ENCODE peak calls at places on chromosomes 1 and 21, in eight cellular contexts. U is SK-N-SH, T is cardiac muscle cell, Y is astrocyte, Q is aorta, W is HCT116, I is NT2/D1, A is right cardiac atrium. S is an unnamed sample.

GRCh38 chr1:29332204-29332603 is 95.9 kb downstream of the PTPRU start:
- DNase-seq in U (no peak), I (peak), A (no peak), Q (no peak), Y (no peak), W (peak), T (peak), S (no peak)

GRCh38 chr1:109780982-109781381 is 17.3 kb upstream of the EPS8L3 start:
- DNase-seq in W (no peak), I (no peak), Q (no peak), Y (no peak), T (no peak), U (no peak), A (no peak), S (no peak)

GRCh38 chr1:238409191-238409846 is 518.6 kb upstream of the ZP4 start:
- DNase-seq in W (no peak), U (no peak), A (no peak), Q (no peak), T (no peak), I (no peak), Y (peak), S (no peak)

GRCh38 chr1:8752921-8753713 is 64.3 kb downstream of the RERE start:
- DNase-seq in T (no peak), W (no peak), I (no peak), Y (no peak), Q (no peak), A (no peak), U (no peak), S (no peak)

GRCh38 chr21:15063821-15064575 is 802 bp downstream of the NRIP1 start:
- DNase-seq in A (peak), T (peak), U (peak), W (no peak), Q (peak), Y (peak), I (no peak), S (peak)

GRCh38 chr21:43957128-43957571 is 55.0 kb upstream of the TRAPPC10 start:
- DNase-seq in Q (no peak), A (peak), Y (no peak), U (no peak), I (no peak), T (no peak), W (no peak), S (peak)

GRCh38 chr1:215052256-215052655 is 30.3 kb upstream of the KCNK2 start:
- DNase-seq in U (no peak), A (no peak), I (no peak), Q (no peak), W (no peak), T (no peak), Y (peak), S (no peak)

GRCh38 chr1:156282479-156283222 is at the start of gene SMG5:
- DNase-seq in T (peak), Q (peak), W (peak), A (peak), Y (peak), I (peak), U (peak), S (peak)

GRCh38 chr1:240310226-240310925 is 218.7 kb downstream of the FMN2 start:
- DNase-seq in I (no peak), U (no peak), Y (peak), A (no peak), W (no peak), T (no peak), Q (no peak), S (no peak)

GRCh38 chr1:10625076-10625475 is 150.3 kb downstream of the PEX14 start:
- DNase-seq in Y (no peak), I (no peak), W (no peak), Q (peak), T (no peak), A (no peak), U (no peak), S (no peak)

GRCh38 chr21:36450511-36450910 is 29.4 kb downstream of the CLDN14 start:
- DNase-seq in A (no peak), T (no peak), I (no peak), Y (peak), U (no peak), Q (no peak), W (no peak), S (no peak)

GRCh38 chr1:31407029-31407626 is 5.9 kb upstream of the SERINC2 start:
- DNase-seq in T (no peak), Y (no peak), U (no peak), W (no peak), Q (no peak), I (no peak), A (no peak), S (no peak)

GRCh38 chr21:25572895-25573310 is 34.4 kb downstream of the MRPL39 start:
- DNase-seq in A (no peak), Q (no peak), I (no peak), T (no peak), W (no peak), Y (peak), U (no peak), S (no peak)

GRCh38 chr1:150683914-150684313 is 13.0 kb downstream of the GOLPH3L start:
- DNase-seq in W (no peak), Q (no peak), U (no peak), A (no peak), T (no peak), Y (no peak), I (no peak), S (no peak)

GRCh38 chr1:169829671-169830070 is 35.0 kb upstream of the METTL18 start:
- DNase-seq in U (no peak), Q (no peak), A (no peak), I (no peak), T (no peak), W (no peak), Y (no peak), S (no peak)

GRCh38 chr1:231841616-231842344 is 215.2 kb downstream of the DISC1 start:
- DNase-seq in I (no peak), Q (no peak), Y (peak), T (no peak), W (no peak), A (no peak), U (no peak), S (no peak)

GRCh38 chr1:33153650-33154049 is 28.2 kb downstream of the TRIM62 start:
- DNase-seq in U (no peak), T (no peak), Y (no peak), Q (no peak), I (no peak), W (no peak), A (no peak), S (no peak)

GRCh38 chr1:94033849-94034248 is 87.1 kb downstream of the ABCA4 start:
- DNase-seq in T (no peak), Y (no peak), U (no peak), Q (no peak), I (no peak), W (no peak), A (no peak), S (no peak)

GRCh38 chr1:39609618-39610331 is 29.7 kb downstream of the HEYL start:
- DNase-seq in A (peak), Q (peak), T (peak), U (peak), Y (no peak), W (peak), I (peak), S (no peak)

GRCh38 chr21:30206551-30207251 is 9.2 kb downstream of the CLDN8 start:
- DNase-seq in U (no peak), A (no peak), I (no peak), W (no peak), Q (no peak), Y (peak), T (no peak), S (no peak)

GRCh38 chr1:240598602-240599001 is 13.4 kb downstream of the GREM2 start:
- DNase-seq in T (no peak), A (no peak), Y (no peak), Q (no peak), I (no peak), W (no peak), U (no peak), S (no peak)

GRCh38 chr1:159989581-159989980 is 35.5 kb upstream of the SLAMF9 start:
- DNase-seq in U (no peak), I (no peak), Q (no peak), W (no peak), A (no peak), T (no peak), Y (no peak), S (no peak)

GRCh38 chr1:26972390-26972789 is 12.1 kb upstream of the KDF1 start:
- DNase-seq in T (no peak), W (no peak), A (no peak), I (no peak), U (no peak), Q (no peak), Y (no peak), S (no peak)

GRCh38 chr1:28111157-28111556 is 22.7 kb upstream of the EYA3 start:
- DNase-seq in I (no peak), Y (no peak), T (no peak), W (no peak), U (no peak), Q (no peak), A (no peak), S (no peak)

GRCh38 chr1:42037586-42037985 is 115.6 kb upstream of the GUCA2B start:
- DNase-seq in W (no peak), Y (no peak), U (no peak), I (no peak), Q (no peak), T (no peak), A (no peak), S (no peak)

GRCh38 chr1:86195281-86195680 is 38.7 kb upstream of the COL24A1 start:
- DNase-seq in W (no peak), T (no peak), Q (no peak), A (no peak), I (no peak), U (no peak), Y (no peak), S (no peak)

GRCh38 chr1:64948905-64949833 is 17.2 kb downstream of the JAK1 start:
- DNase-seq in W (peak), I (no peak), U (no peak), Y (no peak), A (no peak), T (no peak), Q (no peak), S (no peak)

GRCh38 chr1:62176597-62177312 is 17.9 kb upstream of the L1TD1 start:
- DNase-seq in T (no peak), W (no peak), Q (no peak), A (no peak), I (no peak), U (no peak), Y (no peak), S (no peak)

GRCh38 chr1:201379733-201380242 is 2.3 kb upstream of the TNNT2 start:
- DNase-seq in U (no peak), Q (no peak), W (no peak), T (no peak), A (peak), I (no peak), Y (no peak), S (no peak)

GRCh38 chr1:93433407-93433961 is 14.4 kb upstream of the FNBP1L start:
- DNase-seq in T (no peak), Q (no peak), U (no peak), W (no peak), A (no peak), I (no peak), Y (no peak), S (no peak)

GRCh38 chr1:185926562-185926961 is 192.4 kb downstream of the HMCN1 start:
- DNase-seq in Q (no peak), U (no peak), I (no peak), A (no peak), T (no peak), W (no peak), Y (no peak), S (no peak)

GRCh38 chr21:42182713-42183371 is 36.1 kb upstream of the ABCG1 start:
- DNase-seq in Y (no peak), W (no peak), I (no peak), T (no peak), U (no peak), Q (no peak), A (no peak), S (no peak)

GRCh38 chr21:42186591-42186990 is 32.3 kb upstream of the ABCG1 start:
- DNase-seq in W (no peak), A (no peak), I (no peak), Y (no peak), U (no peak), T (no peak), Q (no peak), S (no peak)

GRCh38 chr21:42187976-42188653 is 30.8 kb upstream of the ABCG1 start:
- DNase-seq in U (no peak), A (no peak), Q (no peak), I (no peak), T (no peak), W (no peak), Y (peak), S (no peak)

GRCh38 chr21:42179316-42179715 is 39.6 kb upstream of the ABCG1 start:
- DNase-seq in U (no peak), Y (no peak), A (no peak), W (no peak), Q (no peak), T (no peak), I (no peak), S (no peak)

DNA sequence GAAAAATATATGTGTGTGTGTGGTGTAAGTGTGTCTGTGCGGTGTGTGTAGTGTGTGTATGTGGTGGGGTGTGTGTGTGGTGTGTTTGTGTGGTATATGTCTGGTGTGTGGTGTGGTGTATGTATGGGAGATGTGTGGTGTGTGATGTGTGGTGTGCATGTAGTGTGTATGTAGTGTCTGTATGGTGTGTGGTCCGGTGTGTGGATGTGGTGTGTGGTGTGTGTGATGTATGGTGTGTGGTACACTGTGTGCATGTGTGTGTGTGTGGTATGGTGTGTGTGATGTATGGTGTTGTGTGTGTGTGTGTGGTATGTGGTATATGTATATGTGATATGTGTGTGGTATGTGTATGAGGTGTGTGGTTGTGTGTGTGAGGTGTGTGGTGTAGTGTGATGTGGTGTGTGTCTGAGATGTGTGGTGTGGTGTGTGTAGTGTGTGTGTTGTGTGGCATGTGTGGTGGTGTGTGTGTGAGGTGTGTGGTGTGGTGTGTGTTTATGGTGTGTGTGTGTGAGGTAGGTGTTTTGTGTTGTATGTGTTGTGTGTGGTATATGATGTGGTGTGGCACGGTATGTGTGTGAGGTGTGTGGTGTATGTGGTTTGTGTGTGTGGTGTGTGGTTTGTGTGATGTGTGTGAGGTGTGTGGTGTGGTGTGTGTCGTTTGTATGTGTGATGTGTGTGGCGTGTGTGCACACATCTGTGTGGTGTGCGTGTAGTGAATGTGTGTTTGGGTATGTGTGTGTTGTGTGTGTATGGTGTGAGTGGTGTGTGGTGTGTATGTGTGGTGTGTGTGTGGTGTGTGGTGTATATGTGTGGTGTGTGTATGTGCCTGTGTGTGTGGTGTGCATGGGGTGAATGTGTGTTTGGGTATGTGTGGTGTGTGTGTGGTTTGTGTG is 35.3 kb upstream of the ABCG1 start:
- DNase-seq in I (no peak), W (no peak), T (no peak), Q (no peak), A (no peak), Y (no peak), U (no peak), S (no peak)
- H3K4me3 ChIP-seq in I (no peak), W (no peak), T (no peak), Q (no peak), A (no peak), Y (no peak), U (no peak), S (no peak)

DNA sequence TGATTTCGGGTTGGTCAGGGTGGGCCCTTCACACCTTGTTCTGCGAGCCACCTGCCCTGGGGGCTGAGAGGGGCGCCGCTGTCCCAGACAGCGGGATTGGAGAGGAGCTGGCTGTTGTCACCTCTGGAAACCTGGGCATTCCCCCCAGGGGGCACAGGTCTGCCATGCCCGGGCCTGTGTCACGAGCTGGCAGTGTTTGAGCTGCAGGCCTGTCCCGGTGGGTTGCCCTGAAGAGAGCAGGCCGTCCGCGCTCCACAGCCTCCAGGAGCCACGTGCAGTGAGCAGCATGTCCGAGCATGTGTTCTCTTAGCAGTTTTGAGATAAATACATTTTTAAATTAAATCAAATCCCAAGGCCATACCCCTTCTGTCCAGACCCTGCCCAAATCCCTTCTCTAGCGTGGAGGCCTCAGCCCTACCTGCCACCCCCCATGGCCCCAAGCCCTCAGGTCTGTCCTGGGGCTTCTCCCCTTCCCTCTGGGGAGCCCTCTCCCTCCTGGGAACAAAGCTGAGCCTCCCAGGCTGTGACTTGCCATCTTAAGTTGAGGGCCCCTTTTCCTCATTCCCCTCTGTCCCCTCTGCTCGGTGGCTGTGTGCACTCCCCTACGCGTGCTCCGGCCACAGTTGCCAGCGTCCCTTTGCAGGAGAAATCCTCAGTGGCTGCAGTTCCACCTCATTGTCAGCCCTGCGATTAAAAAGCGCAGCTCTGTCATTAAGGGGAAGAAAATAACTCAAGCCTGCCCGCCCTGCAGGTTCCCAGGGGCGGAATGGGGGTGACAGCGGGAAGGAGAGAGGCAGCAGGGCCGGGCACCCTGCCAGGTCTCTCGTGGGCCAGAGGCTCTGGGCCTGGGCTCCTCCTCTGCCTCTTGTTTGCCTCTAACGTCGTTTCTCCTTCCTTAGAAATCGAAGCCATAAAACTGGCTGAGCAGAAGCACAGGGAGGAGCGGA is 26.6 kb downstream of the SLX9 start:
- DNase-seq in I (no peak), T (no peak), Q (no peak), A (peak), Y (no peak), W (no peak), U (peak), S (no peak)
- H3K4me3 ChIP-seq in I (no peak), T (no peak), Q (no peak), A (no peak), Y (no peak), W (no peak), U (no peak), S (no peak)

GRCh38 chr1:3072948-3073519 is 4.0 kb downstream of the PRDM16 start:
- DNase-seq in U (no peak), Q (no peak), Y (no peak), T (peak), I (no peak), W (no peak), A (peak), S (no peak)
- H3K4me3 ChIP-seq in U (no peak), Q (peak), Y (peak), T (peak), I (no peak), W (no peak), A (no peak), S (no peak)

DNA sequence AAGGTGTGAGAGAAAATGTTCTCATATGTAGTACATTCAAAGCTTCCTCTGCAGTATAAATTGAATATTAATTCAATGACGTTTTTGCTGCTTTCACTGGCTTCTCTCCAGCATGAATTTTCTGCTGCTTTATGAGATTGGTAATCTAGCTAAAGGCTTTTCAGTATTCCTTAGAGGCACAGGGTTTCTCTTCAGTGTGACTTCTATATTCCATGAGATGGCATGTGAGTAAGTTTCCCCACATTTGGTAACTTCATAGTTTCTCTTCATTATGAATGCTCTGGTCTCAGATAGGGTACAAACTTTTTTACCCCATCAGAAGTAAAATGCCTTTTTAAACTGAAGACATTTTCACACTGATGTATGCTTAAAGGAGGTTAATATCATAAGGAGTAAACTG is 10.4 kb upstream of the KLF18 start:
- DNase-seq in Q (no peak), U (no peak), I (no peak), Y (no peak), A (no peak), T (no peak), W (no peak), S (no peak)
- H3K4me3 ChIP-seq in Q (no peak), U (no peak), I (no peak), Y (no peak), A (no peak), T (no peak), W (no peak), S (no peak)

GRCh38 chr1:173445164-173445563 is 32.0 kb upstream of the PRDX6 start:
- DNase-seq in Q (no peak), T (no peak), W (no peak), A (no peak), I (no peak), U (no peak), Y (no peak), S (no peak)
- H3K4me3 ChIP-seq in Q (no peak), T (no peak), W (no peak), A (no peak), I (no peak), U (no peak), Y (no peak), S (no peak)